ENCODE peak calls at places on chromosomes 7 and 10, in ten cellular contexts. M, D, W, Z, Y, V, N, L, E and P are unnamed samples.

GRCh38 chr10:121205625-121206024 is 354.5 kb downstream of the WDR11 start:
- DNase-seq in V (no peak), D (no peak), E (no peak), L (no peak), M (no peak), W (peak), Z (no peak), N (no peak), Y (no peak), P (no peak)

GRCh38 chr10:47361293-47361692 is 13.1 kb downstream of the RBP3 start:
- DNase-seq in V (peak), Z (peak), N (no peak), Y (no peak), E (peak), W (peak), M (peak), D (peak), L (no peak), P (peak)

GRCh38 chr10:8453587-8453986 is 399.1 kb downstream of the GATA3 start:
- DNase-seq in Y (peak), Z (no peak), E (no peak), V (peak), L (no peak), M (peak), W (no peak), N (no peak), D (peak), P (peak)

GRCh38 chr7:155410436-155410835 is 47.5 kb upstream of the EN2 start:
- DNase-seq in L (no peak), D (no peak), V (no peak), Z (no peak), W (no peak), M (no peak), N (no peak), E (no peak), Y (no peak), P (no peak)

GRCh38 chr7:127810691-127811660 is 159.0 kb downstream of the SND1 start:
- DNase-seq in E (no peak), W (no peak), V (peak), M (no peak), Y (no peak), D (no peak), Z (no peak), L (no peak), N (no peak), P (no peak)

GRCh38 chr10:97564776-97565175 is 7.8 kb upstream of the ANKRD2 start:
- DNase-seq in L (no peak), N (no peak), E (no peak), V (no peak), W (no peak), Y (no peak), M (no peak), Z (no peak), D (peak), P (no peak)

GRCh38 chr7:155998766-155999630 is 186.7 kb upstream of the SHH start:
- DNase-seq in E (no peak), M (no peak), N (no peak), Y (no peak), W (no peak), V (no peak), D (no peak), Z (no peak), L (no peak), P (no peak)

GRCh38 chr7:1252543-1253090 is 19.9 kb downstream of the UNCX start:
- DNase-seq in Z (no peak), D (no peak), E (no peak), L (no peak), N (no peak), Y (no peak), M (no peak), W (no peak), V (no peak), P (no peak)

GRCh38 chr10:14995964-14996565 is 36.9 kb downstream of the MEIG1 start:
- DNase-seq in V (no peak), E (no peak), N (no peak), M (no peak), W (no peak), D (peak), Z (no peak), L (no peak), Y (no peak), P (no peak)

GRCh38 chr10:106557951-106558733 is 606.4 kb downstream of the SORCS1 start:
- DNase-seq in Z (no peak), V (peak), D (peak), M (peak), Y (no peak), N (no peak), E (no peak), L (no peak), W (no peak), P (peak)

GRCh38 chr7:139124084-139124914 is 14.8 kb upstream of the ZC3HAV1 start:
- DNase-seq in M (no peak), Y (no peak), N (no peak), D (no peak), Z (no peak), W (no peak), L (no peak), V (no peak), E (no peak), P (no peak)

GRCh38 chr10:101282937-101283336 is 53.7 kb upstream of the LBX1 start:
- DNase-seq in E (no peak), V (no peak), Z (no peak), M (no peak), Y (no peak), L (no peak), D (no peak), W (no peak), N (no peak), P (no peak)

GRCh38 chr7:67033251-67033650 is 36.6 kb downstream of the TYW1 start:
- DNase-seq in Z (no peak), V (no peak), D (no peak), Y (no peak), N (no peak), M (no peak), W (no peak), L (no peak), E (no peak), P (no peak)

GRCh38 chr7:35366167-35367155 is 112.6 kb upstream of the TBX20 start:
- DNase-seq in W (no peak), M (no peak), E (no peak), Y (no peak), L (no peak), V (peak), N (no peak), D (no peak), Z (no peak), P (peak)

GRCh38 chr7:45663167-45663921 is 89.2 kb downstream of the ADCY1 start:
- DNase-seq in M (peak), L (no peak), N (no peak), V (peak), W (peak), Y (peak), E (peak), D (peak), Z (peak), P (peak)

GRCh38 chr10:18968196-18968595 is 80.4 kb upstream of the MALRD1 start:
- DNase-seq in N (no peak), M (no peak), Y (no peak), D (peak), E (no peak), L (no peak), W (no peak), V (no peak), Z (no peak), P (peak)

GRCh38 chr7:69860486-69860885 is 262.2 kb downstream of the AUTS2 start:
- DNase-seq in Z (no peak), N (no peak), W (no peak), M (no peak), L (no peak), Y (no peak), D (no peak), E (no peak), V (no peak), P (no peak)

GRCh38 chr7:98232276-98232585 is 19.8 kb downstream of the TECPR1 start:
- DNase-seq in Y (no peak), Z (no peak), W (no peak), N (no peak), D (no peak), V (no peak), M (no peak), E (no peak), L (no peak), P (no peak)

GRCh38 chr10:37095822-37096593 is 29.4 kb upstream of the ANKRD30A start:
- DNase-seq in V (no peak), Z (no peak), W (no peak), D (no peak), Y (no peak), L (no peak), N (no peak), M (peak), E (no peak), P (no peak)

GRCh38 chr10:127790165-127790564 is 53.2 kb downstream of the FOXI2 start:
- DNase-seq in Y (no peak), N (no peak), Z (no peak), W (no peak), M (no peak), V (no peak), L (no peak), E (no peak), D (no peak), P (no peak)

GRCh38 chr7:44313621-44314031 is 11.8 kb downstream of the CAMK2B start:
- DNase-seq in D (no peak), E (no peak), M (no peak), W (no peak), Z (no peak), L (no peak), V (no peak), Y (no peak), N (no peak), P (no peak)

GRCh38 chr10:133182791-133183645 is 23.0 kb downstream of the KNDC1 start:
- DNase-seq in D (no peak), N (no peak), M (no peak), E (no peak), Z (no peak), W (no peak), V (no peak), L (no peak), Y (no peak), P (no peak)

GRCh38 chr10:11719496-11719895 is 22.7 kb upstream of the ECHDC3 start:
- DNase-seq in D (no peak), W (no peak), N (no peak), Z (no peak), M (no peak), E (no peak), Y (no peak), L (no peak), V (no peak), P (no peak)

GRCh38 chr7:78326189-78326588 is 527.6 kb downstream of the PHTF2 start:
- DNase-seq in V (peak), D (peak), M (no peak), Z (no peak), N (no peak), W (peak), Y (no peak), E (no peak), L (no peak), P (peak)

GRCh38 chr10:26890956-26891355 is 30.2 kb upstream of the ABI1 start:
- DNase-seq in N (no peak), W (peak), V (peak), M (peak), L (no peak), E (peak), D (peak), Y (peak), Z (peak), P (peak)

GRCh38 chr10:13585943-13586342 is 822 bp upstream of the PRPF18 start:
- DNase-seq in M (no peak), V (no peak), D (no peak), W (no peak), L (no peak), E (no peak), N (no peak), Y (no peak), Z (no peak), P (no peak)

GRCh38 chr7:159006610-159007130 is 138.0 kb downstream of the VIPR2 start:
- DNase-seq in N (no peak), V (no peak), Z (no peak), Y (no peak), D (no peak), W (no peak), M (no peak), E (no peak), L (no peak), P (no peak)

GRCh38 chr7:87658553-87658952 is 30.4 kb downstream of the RUNDC3B start:
- DNase-seq in M (no peak), L (no peak), E (no peak), Y (no peak), D (no peak), N (no peak), Z (no peak), V (no peak), W (no peak), P (no peak)

GRCh38 chr10:102814456-102814871 is 22.7 kb downstream of the CYP17A1 start:
- DNase-seq in N (no peak), Z (peak), D (peak), Y (no peak), M (no peak), W (no peak), E (no peak), L (peak), V (peak), P (peak)

GRCh38 chr7:88169717-88170320 is 50.0 kb downstream of the SRI start:
- DNase-seq in Z (peak), M (peak), D (no peak), L (no peak), E (no peak), Y (no peak), V (peak), W (peak), N (no peak), P (peak)

GRCh38 chr7:158948376-158948775 is 92.0 kb downstream of the DYNC2I1 start:
- DNase-seq in Y (no peak), D (no peak), N (no peak), V (no peak), W (no peak), Z (no peak), M (no peak), E (peak), L (no peak), P (no peak)

DNA sequence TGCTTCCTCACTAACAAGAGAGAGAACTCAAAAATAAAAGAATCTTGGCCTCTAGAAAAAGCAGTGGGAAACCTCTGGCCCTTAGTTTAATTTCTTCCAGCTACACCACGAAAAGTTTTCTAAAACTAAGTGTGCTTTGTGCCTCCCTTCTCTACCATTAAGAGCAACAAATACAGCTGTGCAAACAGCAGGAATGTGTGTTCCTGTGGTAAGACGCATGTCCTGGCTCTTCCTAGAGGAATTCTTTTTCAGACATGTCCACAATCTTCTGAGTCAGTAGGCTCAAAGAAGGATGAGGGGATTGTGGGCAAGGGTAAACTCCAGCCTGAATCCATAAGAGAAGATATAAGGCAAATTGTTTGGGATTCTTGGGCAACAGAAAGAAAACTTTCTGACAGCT is 105.5 kb downstream of the HOXA1 start:
- DNase-seq in V (no peak), W (no peak), L (no peak), M (no peak), N (no peak), Y (no peak), E (no peak), D (peak), Z (no peak), P (no peak)
- TF ChIP-seq CTCF in V (no peak), W (no peak), L (no peak), M (no peak), N (no peak), Y (no peak), E (no peak), D (no peak), Z (no peak), P (no peak)

GRCh38 chr7:151518105-151518780 is 1.5 kb downstream of the RHEB start:
- DNase-seq in W (peak), L (peak), N (no peak), Y (peak), D (peak), M (peak), E (peak), V (peak), Z (peak), P (peak)
- TF ChIP-seq CTCF in W (no peak), L (no peak), N (no peak), Y (no peak), D (no peak), M (no peak), E (no peak), V (no peak), Z (no peak), P (no peak)

GRCh38 chr7:117032810-117033209 is 79.5 kb downstream of the ST7 start:
- DNase-seq in Z (no peak), D (no peak), L (no peak), E (no peak), M (no peak), N (no peak), V (no peak), W (no peak), Y (no peak), P (no peak)

GRCh38 chr7:117036836-117037235 is 83.5 kb downstream of the ST7 start:
- DNase-seq in W (no peak), M (no peak), N (no peak), L (no peak), Y (no peak), Z (no peak), V (no peak), E (no peak), D (no peak), P (no peak)

GRCh38 chr7:117036034-117036669 is 82.9 kb downstream of the ST7 start:
- DNase-seq in V (no peak), E (no peak), D (no peak), Y (no peak), L (no peak), Z (no peak), W (no peak), M (no peak), N (no peak), P (no peak)

GRCh38 chr7:117034851-117035462 is 81.7 kb downstream of the ST7 start:
- DNase-seq in M (no peak), D (no peak), V (peak), E (no peak), L (no peak), W (no peak), Z (no peak), Y (no peak), N (no peak), P (peak)

DNA sequence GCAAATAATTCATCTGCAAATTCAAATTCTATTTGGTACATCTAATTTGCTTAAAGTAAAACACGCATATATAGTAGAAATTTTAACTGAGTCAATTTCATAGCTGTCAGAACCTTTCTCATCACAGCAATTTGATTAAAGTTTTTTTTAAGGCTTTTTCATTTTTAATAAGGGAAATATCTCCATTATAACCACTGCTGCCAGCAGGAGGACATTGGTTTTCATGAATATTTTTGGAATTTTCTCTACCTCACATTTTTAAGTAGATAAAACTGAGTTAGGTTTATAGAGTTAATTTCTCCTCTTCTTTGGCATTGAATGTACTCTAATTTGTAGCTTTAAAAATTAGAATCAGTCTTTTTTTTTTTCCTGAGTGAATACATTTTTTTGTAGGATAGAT is 82.2 kb downstream of the ST7 start:
- DNase-seq in M (no peak), Z (no peak), L (no peak), D (no peak), Y (no peak), E (no peak), N (no peak), W (no peak), V (no peak), P (no peak)
- TF ChIP-seq CTCF in M (no peak), Z (no peak), L (no peak), D (no peak), Y (no peak), E (no peak), N (no peak), W (no peak), V (peak), P (peak)

GRCh38 chr10:76901701-76902100 is 735.9 kb downstream of the KCNMA1 start:
- DNase-seq in M (no peak), W (no peak), E (no peak), V (no peak), Y (no peak), D (no peak), Z (no peak), N (no peak), L (no peak), P (no peak)
- TF ChIP-seq CTCF in M (no peak), W (no peak), E (no peak), V (no peak), Y (no peak), D (no peak), Z (no peak), N (no peak), L (no peak), P (no peak)

GRCh38 chr7:113405296-113406056 is 287.1 kb upstream of the SMIM30 start:
- DNase-seq in L (no peak), Y (no peak), W (no peak), N (no peak), E (no peak), V (no peak), D (no peak), M (no peak), Z (no peak), P (no peak)
- TF ChIP-seq CTCF in L (no peak), Y (no peak), W (no peak), N (no peak), E (no peak), V (no peak), D (no peak), M (no peak), Z (no peak), P (no peak)

GRCh38 chr10:118850418-118851061 is 95.8 kb upstream of the CACUL1 start:
- DNase-seq in L (peak), W (peak), D (peak), Z (peak), E (peak), N (no peak), M (peak), V (peak), Y (peak), P (peak)
- TF ChIP-seq CTCF in L (no peak), W (peak), D (peak), Z (peak), E (peak), N (peak), M (peak), V (peak), Y (no peak), P (peak)

DNA sequence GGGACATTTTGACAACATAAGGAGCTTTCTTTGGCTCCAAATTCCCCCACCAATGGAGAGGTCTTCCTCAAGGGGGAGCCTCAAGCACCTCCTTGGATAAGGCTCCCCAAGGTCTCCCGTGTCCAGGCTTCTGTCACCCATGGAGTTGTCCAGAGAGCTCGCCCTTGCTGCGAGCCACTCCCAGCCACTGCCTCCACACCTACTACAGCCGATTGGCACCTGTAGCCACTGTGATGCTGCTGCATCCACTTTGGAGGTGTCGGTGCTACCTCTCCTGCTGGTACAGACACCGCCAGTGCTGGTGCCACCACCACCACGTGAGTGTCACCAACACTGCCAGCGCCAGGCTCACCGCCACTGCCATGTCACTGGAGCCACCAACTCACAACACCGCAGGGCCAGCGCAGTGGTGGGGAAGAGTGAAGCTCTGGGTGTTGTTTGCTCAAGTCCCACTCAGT is 22.1 kb upstream of the ENO4 start:
- DNase-seq in Y (no peak), E (no peak), W (no peak), V (no peak), L (no peak), N (no peak), D (no peak), Z (no peak), M (no peak), P (no peak)
- TF ChIP-seq CTCF in Y (no peak), E (no peak), W (peak), V (no peak), L (no peak), N (no peak), D (no peak), Z (no peak), M (no peak), P (no peak)

GRCh38 chr10:71548494-71548846 is 151.8 kb downstream of the CDH23 start:
- DNase-seq in V (peak), M (peak), L (no peak), D (no peak), W (no peak), E (peak), N (no peak), Z (no peak), Y (no peak), P (no peak)
- TF ChIP-seq CTCF in V (peak), M (peak), L (no peak), D (peak), W (no peak), E (peak), N (no peak), Z (peak), Y (no peak), P (peak)

DNA sequence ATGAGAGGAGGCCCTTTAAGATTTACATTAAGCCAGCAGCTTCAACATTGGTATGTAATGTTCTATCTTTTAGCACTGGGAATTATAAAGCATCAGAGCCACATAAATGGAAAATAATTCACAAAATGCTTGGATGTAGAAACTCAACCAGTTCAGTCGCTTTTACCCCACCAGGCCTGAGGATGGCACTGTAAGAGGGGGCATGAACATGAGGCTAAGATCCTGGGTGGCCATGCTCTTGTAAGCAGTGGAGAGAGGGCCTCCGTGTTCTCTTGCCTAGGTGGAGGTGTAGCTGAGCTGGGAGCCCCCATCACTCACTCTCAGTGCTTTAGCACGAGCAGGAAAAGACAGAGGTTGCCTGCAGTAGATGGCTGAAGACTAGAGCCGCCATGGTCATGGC is 238.8 kb downstream of the FANK1 start:
- DNase-seq in Y (no peak), W (no peak), E (no peak), Z (no peak), D (no peak), V (peak), N (no peak), L (no peak), M (peak), P (peak)
- TF ChIP-seq CTCF in Y (no peak), W (no peak), E (no peak), Z (no peak), D (peak), V (no peak), N (no peak), L (no peak), M (no peak), P (peak)